ENCODE peak calls at places on chromosome 17, in eight cellular contexts. K is mucosa of descending colon, L is transverse colon, I is RWPE1, E is astrocyte of the spinal cord, P is fibroblast of lung, R is HCT116, N is progenitor cell of endocrine pancreas. Z is an unnamed sample.

GRCh38 chr17:79114455-79115301 is 40.1 kb downstream of the ENGASE start:
- DNase-seq in R (no peak), L (peak), E (no peak), K (peak), I (no peak), P (no peak), N (no peak), Z (peak)

GRCh38 chr17:65438708-65439294 is 122.6 kb downstream of the AXIN2 start:
- DNase-seq in P (peak), I (no peak), N (no peak), K (no peak), E (no peak), L (no peak), R (no peak), Z (no peak)

GRCh38 chr17:38572665-38573365 is 32.9 kb downstream of the SRCIN1 start:
- DNase-seq in P (no peak), I (no peak), N (peak), K (no peak), R (no peak), L (no peak), E (no peak), Z (peak)

GRCh38 chr17:32962320-32962707 is 29.3 kb upstream of the SPACA3 start:
- DNase-seq in I (no peak), L (no peak), E (no peak), R (no peak), N (no peak), P (no peak), K (no peak), Z (no peak)

GRCh38 chr17:57940653-57941329 is 14.4 kb downstream of the CUEDC1 start:
- DNase-seq in K (no peak), E (no peak), I (no peak), P (no peak), R (no peak), L (no peak), N (no peak), Z (no peak)

GRCh38 chr17:79223953-79224352 is 149.3 kb downstream of the ENGASE start:
- DNase-seq in P (no peak), N (no peak), I (no peak), L (no peak), E (no peak), R (no peak), K (no peak), Z (no peak)

GRCh38 chr17:82384730-82385429 is 13.3 kb downstream of the UTS2R start:
- DNase-seq in P (peak), L (peak), N (no peak), I (peak), K (peak), E (no peak), R (no peak), Z (peak)

GRCh38 chr17:77433385-77434135 is 292.8 kb downstream of the SEC14L1 start:
- DNase-seq in I (no peak), K (no peak), N (no peak), L (no peak), R (no peak), P (peak), E (peak), Z (no peak)

GRCh38 chr17:18851206-18851605 is 6.7 kb upstream of the PRPSAP2 start:
- DNase-seq in R (no peak), N (no peak), P (no peak), K (no peak), E (no peak), L (no peak), I (no peak), Z (peak)

DNA sequence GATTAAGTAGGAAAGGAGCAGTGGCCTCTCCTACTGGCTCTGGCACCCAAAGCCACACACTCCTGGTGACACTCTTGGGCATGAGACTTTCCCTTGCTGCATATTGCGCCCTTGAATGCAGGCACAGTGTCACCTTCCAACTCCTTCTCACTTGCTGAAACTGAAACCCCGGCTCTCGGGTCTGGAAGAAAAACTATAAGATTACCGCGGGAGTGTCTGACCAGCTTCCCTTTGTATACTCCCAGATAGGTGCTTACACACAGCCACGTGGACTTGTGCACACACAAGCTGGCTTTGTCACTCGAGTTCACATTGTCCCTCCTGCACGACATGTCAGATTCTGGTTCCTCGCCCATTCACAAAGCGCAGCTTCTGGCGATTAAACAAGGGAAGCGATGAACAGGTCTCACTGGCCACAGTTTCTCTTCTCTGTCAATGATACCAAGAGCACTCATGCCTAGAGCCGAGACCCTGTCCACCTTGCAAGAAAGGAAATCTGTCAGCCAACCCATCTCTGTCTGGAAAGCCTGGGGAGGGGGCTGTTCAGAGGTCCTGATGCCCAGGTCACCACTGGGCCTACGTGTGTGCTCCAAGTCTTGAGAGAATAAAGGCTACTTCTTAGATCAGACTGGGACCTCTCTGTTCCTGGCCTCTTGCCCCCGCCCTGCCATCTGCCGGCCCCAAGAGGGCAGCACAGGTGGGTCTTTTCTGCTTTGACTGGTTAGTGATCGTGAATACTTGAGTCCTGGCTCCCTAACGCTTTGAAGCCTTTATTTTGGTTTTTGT is 104.5 kb downstream of the MRM1 start:
- DNase-seq in I (peak), R (peak), L (peak), P (peak), E (peak), K (peak), N (no peak), Z (peak)
- TF ChIP-seq CTCF in I (peak), R (peak), L (peak), P (peak), E (peak), K (peak), N (peak), Z (peak)

GRCh38 chr17:74442291-74442669 is 10.4 kb downstream of the GPRC5C start:
- DNase-seq in K (peak), E (no peak), R (no peak), L (no peak), I (no peak), N (no peak), P (no peak), Z (no peak)
- TF ChIP-seq CTCF in K (no peak), E (no peak), R (no peak), L (no peak), I (no peak), N (no peak), P (no peak), Z (no peak)

DNA sequence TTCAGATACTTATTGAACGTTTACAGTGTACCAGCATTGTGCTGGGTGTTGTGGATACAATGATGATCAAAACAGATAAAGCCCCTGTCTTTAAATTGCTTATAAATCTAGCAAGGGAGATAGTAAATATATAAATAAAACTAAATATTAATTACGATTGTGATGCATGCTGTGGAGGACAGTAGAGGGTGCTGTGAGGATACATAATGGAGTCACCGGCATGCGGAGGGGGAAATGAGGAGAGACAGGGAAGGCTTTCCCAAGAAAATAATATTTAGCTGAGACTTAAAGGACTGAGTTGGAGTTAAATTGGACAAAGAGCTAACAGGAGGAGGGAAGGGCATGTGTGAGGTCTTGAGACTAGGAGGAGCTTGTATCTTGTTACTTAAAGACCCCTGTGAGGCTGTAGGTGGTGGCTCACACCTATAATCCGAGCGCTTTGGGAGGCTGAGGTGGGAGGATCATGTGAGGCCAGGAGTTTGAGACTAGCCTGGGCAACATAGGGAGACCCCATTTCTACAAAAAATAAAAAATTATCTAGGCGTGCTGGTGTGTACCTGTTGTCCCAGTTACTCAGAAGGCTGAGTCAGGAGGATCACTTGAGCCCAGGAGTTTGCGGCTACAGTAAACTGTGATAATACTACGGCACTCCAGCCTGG is 2.4 kb downstream of the DHRS7B start:
- DNase-seq in R (no peak), K (no peak), I (no peak), N (no peak), L (no peak), E (peak), P (peak), Z (peak)
- TF ChIP-seq CTCF in R (peak), K (no peak), I (peak), N (peak), L (peak), E (peak), P (peak), Z (no peak)

DNA sequence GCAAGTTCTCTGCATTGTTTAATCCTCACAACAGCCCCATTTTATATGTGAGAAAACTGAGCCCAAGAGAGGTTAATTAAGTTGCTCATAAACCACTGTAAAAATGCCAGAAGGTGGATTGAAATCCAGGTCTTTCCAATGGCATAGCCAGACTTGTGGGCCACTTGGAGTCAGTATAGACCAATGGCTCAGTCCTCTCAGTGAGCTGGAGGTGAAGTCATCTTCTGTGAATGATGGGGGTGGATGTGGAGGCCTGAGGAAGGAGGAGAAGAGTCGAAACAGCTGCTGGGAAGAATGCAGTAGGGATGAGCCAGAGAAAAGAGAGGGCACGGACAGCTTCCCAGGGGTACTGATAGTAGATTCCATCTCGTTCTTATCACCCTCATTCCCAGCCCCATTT is 213.4 kb downstream of the SOX9 start:
- DNase-seq in K (no peak), N (no peak), E (no peak), R (no peak), L (no peak), I (no peak), P (peak), Z (no peak)
- TF ChIP-seq CTCF in K (no peak), N (no peak), E (peak), R (no peak), L (no peak), I (no peak), P (peak), Z (no peak)

GRCh38 chr17:2786176-2786881 is 9.9 kb upstream of the RAP1GAP2 start:
- DNase-seq in I (peak), E (peak), N (peak), K (peak), L (peak), R (peak), P (peak), Z (peak)
- TF ChIP-seq CTCF in I (peak), E (peak), N (peak), K (peak), L (peak), R (peak), P (peak), Z (peak)

DNA sequence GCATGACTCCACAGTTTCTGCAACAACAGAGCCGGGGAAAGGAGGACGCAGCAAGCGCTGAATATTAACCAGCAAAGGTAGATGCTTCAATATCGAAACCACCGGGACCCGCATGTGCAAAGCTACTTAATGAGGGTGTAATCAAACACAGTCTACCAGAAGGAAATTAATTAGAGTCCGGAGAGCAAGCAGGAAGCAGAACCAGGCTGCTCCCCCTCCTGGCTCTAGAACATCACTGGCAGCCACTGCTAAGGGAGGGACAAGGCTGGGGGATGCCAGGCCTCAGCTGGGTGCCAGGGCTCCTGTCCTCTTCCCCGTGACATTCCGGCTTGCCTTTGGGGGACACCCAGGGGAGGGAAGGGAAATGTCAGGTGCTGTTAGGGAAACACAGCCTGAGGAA is 21.7 kb downstream of the LRRC75A start:
- DNase-seq in I (no peak), N (no peak), R (no peak), P (no peak), K (no peak), L (no peak), E (no peak), Z (no peak)
- TF ChIP-seq CTCF in I (no peak), N (no peak), R (no peak), P (no peak), K (no peak), L (no peak), E (peak), Z (no peak)

Z was measured in Calu3.